ENCODE peak calls at places on chromosome 21, in six cellular contexts. G is A549, X is HepG2, M is H1, P is WTC11, N is K562. K is an unnamed sample.

GRCh38 chr21:15837603-15838002 is 107.8 kb downstream of the USP25 start:
- DNase-seq in G (no peak), X (no peak), M (no peak), P (no peak), N (no peak), K (no peak)

GRCh38 chr21:26964379-26964778 is 2.5 kb downstream of the ADAMTS5 start:
- DNase-seq in G (no peak), X (no peak), M (no peak), P (peak; percentile 56), N (no peak), K (no peak)

GRCh38 chr21:31713973-31714740 is 17.8 kb downstream of the SCAF4 start:
- DNase-seq in G (no peak), X (no peak), M (no peak), P (no peak), N (peak; percentile 81), K (no peak)

GRCh38 chr21:23963454-23963853 is 1643.8 kb downstream of the MRPL39 start:
- DNase-seq in G (no peak), X (no peak), M (no peak), P (no peak), N (no peak), K (peak; percentile 10)

GRCh38 chr21:36127250-36127904 is 7.5 kb upstream of the CBR3 start:
- DNase-seq in G (no peak), X (peak; percentile 8), M (no peak), P (no peak), N (no peak), K (no peak)

GRCh38 chr21:40254540-40255455 is 387.6 kb downstream of the PCP4 start:
- DNase-seq in G (no peak), X (no peak), M (no peak), P (no peak), N (no peak), K (no peak)

GRCh38 chr21:39132248-39132647 is 51.0 kb downstream of the PSMG1 start:
- DNase-seq in G (no peak), X (peak; percentile 83), M (no peak), P (no peak), N (no peak), K (no peak)

GRCh38 chr21:33817663-33818433 is 97.8 kb downstream of the ATP5PO start:
- DNase-seq in G (no peak), X (no peak), M (no peak), P (no peak), N (peak; percentile 72), K (no peak)

GRCh38 chr21:20647603-20648002 is 350.6 kb upstream of the NCAM2 start:
- DNase-seq in G (no peak), X (no peak), M (no peak), P (no peak), N (no peak), K (no peak)

GRCh38 chr21:35217504-35218060 is 168.5 kb upstream of the RUNX1 start:
- DNase-seq in G (peak; percentile 6), X (peak; percentile 10), M (no peak), P (no peak), N (no peak), K (no peak)

GRCh38 chr21:14321042-14321441 is 61.9 kb downstream of the HSPA13 start:
- DNase-seq in G (no peak), X (no peak), M (no peak), P (no peak), N (no peak), K (no peak)

GRCh38 chr21:26683996-26684395 is 110.9 kb upstream of the CYYR1 start:
- DNase-seq in G (no peak), X (no peak), M (no peak), P (no peak), N (no peak), K (no peak)

GRCh38 chr21:43771199-43771675 is 4.9 kb downstream of the CSTB start:
- DNase-seq in G (no peak), X (no peak), M (no peak), P (no peak), N (no peak), K (no peak)

GRCh38 chr21:40512590-40512989 is 334.4 kb downstream of the DSCAM start:
- DNase-seq in G (no peak), X (no peak), M (peak; percentile 91), P (peak; percentile 73), N (peak; percentile 48), K (no peak)

GRCh38 chr21:39385299-39386145 is 36.6 kb upstream of the HMGN1 start:
- DNase-seq in G (peak; percentile 89), X (peak; percentile 95), M (no peak), P (no peak), N (no peak), K (peak; percentile 77)

GRCh38 chr21:26447932-26448331 is 125.2 kb downstream of the CYYR1 start:
- DNase-seq in G (no peak), X (no peak), M (no peak), P (no peak), N (no peak), K (no peak)

GRCh38 chr21:38720074-38720473 is 85.7 kb upstream of the ETS2 start:
- DNase-seq in G (no peak), X (no peak), M (no peak), P (no peak), N (no peak), K (no peak)

GRCh38 chr21:15050588-15051377 is 14.0 kb downstream of the NRIP1 start:
- DNase-seq in G (no peak), X (no peak), M (peak; percentile 47), P (peak; percentile 26), N (no peak), K (no peak)

GRCh38 chr21:34166468-34166867 is 93.1 kb downstream of the MRPS6 start:
- DNase-seq in G (no peak), X (no peak), M (peak; percentile 47), P (no peak), N (peak; percentile 27), K (no peak)

GRCh38 chr21:22880573-22880972 is 1882.4 kb downstream of the NCAM2 start:
- DNase-seq in G (no peak), X (no peak), M (no peak), P (no peak), N (no peak), K (no peak)

GRCh38 chr21:39094847-39095525 is 88.3 kb downstream of the PSMG1 start:
- DNase-seq in G (peak; percentile 32), X (peak; percentile 99), M (no peak), P (no peak), N (peak; percentile 54), K (peak; percentile 12)

GRCh38 chr21:16304700-16305099 is 574.9 kb downstream of the USP25 start:
- DNase-seq in G (no peak), X (no peak), M (no peak), P (no peak), N (no peak), K (peak; percentile 41)

GRCh38 chr21:17492415-17493168 is 20.3 kb upstream of the CXADR start:
- DNase-seq in G (no peak), X (peak; percentile 21), M (no peak), P (no peak), N (no peak), K (no peak)

GRCh38 chr21:34836103-34836932 is 167.5 kb downstream of the CLIC6 start:
- DNase-seq in G (peak; percentile 60), X (peak; percentile 92), M (no peak), P (no peak), N (no peak), K (peak; percentile 98)

GRCh38 chr21:16587671-16588379 is 858.0 kb downstream of the USP25 start:
- DNase-seq in G (no peak), X (no peak), M (no peak), P (no peak), N (no peak), K (peak; percentile 75)

GRCh38 chr21:18529253-18529652 is 125.7 kb upstream of the TMPRSS15 start:
- DNase-seq in G (no peak), X (no peak), M (no peak), P (no peak), N (no peak), K (peak; percentile 91)
- TF ChIP-seq MAX in G (no peak), X (no peak), M (no peak), P (no peak), N (no peak), K (no peak)

GRCh38 chr21:42009831-42010506 is at the start of gene ZBTB21:
- DNase-seq in G (peak; percentile 79), X (peak; percentile 96), M (peak; percentile 98), P (peak; percentile 97), N (peak; percentile 100), K (peak; percentile 98)

GRCh38 chr21:42006765-42007164 is 3.4 kb downstream of the ZBTB21 start:
- DNase-seq in G (no peak), X (no peak), M (no peak), P (no peak), N (peak; percentile 20), K (no peak)

GRCh38 chr21:42010507-42011493 is 640 bp upstream of the ZBTB21 start:
- DNase-seq in G (peak; percentile 7), X (peak; percentile 20), M (no peak), P (peak; percentile 38), N (peak; percentile 57), K (peak; percentile 21)

GRCh38 chr21:42007541-42007940 is 2.6 kb downstream of the ZBTB21 start:
- DNase-seq in G (no peak), X (no peak), M (peak; percentile 8), P (no peak), N (no peak), K (no peak)

DNA sequence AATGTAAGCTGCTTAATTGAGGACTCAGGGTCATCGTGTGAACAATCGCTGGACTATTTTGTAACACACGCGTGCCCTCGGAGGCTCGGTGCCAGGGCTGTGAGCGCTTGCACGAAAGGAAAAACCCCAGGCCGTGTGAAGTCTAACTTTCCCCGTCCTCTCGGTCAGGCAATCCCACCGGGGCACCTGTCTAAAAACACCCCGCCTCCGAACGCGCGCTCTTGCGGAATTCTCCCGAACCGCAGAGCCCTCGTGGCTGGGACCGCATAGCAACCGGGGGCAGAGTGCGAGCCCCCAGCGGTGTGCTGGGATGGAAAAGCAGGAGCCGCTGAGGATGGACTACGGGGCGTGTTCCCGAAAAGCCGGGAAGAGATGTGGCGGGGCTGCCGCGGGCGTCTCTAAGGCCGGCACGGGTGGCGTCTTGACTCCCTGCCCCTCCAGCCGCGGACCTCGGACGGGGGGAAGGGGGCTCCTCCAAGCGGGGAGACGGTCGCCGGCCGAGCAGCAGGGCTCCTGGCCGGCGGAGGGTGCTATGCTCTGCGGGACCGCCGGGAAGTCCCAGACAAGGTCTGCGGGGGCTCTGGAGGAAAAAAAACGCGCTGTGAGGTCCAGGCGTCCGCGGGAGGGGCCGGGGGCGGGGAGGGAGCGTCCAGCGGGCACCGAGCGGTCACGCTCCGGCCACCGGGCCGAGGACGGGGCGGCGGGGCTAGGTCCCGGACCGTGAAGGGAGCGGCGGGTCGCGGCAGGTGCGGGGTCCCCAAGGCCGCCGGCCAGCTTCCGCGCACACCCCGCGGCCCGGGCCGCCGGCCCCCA is 936 bp downstream of the ZBTB21 start:
- DNase-seq in G (peak; percentile 6), X (peak; percentile 62), M (peak; percentile 67), P (peak; percentile 62), N (peak; percentile 67), K (peak; percentile 69)
- TF ChIP-seq JUN in G (no peak), X (no peak), M (no peak), P (peak; percentile 30), N (no peak), K (no peak)

DNA sequence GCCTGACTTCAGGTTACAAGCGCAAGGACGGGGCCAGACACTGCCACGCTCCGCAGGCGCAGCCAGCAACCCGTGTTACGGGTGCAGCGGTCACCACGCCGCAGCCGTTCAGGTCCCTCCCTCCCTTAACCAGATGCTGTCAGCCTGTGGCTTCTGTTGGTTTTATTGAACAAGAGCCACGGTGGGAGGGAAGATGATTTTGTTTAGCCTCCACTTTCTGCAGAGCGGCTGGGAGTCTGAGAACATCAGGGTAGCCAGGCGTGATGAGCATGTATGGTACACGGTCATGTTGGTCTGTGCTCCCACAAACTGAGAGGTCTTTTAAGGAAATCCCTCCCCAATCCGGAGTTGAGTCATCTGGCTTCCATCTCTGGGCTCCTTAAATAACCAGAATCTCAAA is 18.5 kb upstream of the ADARB1 start:
- DNase-seq in G (no peak), X (no peak), M (no peak), P (no peak), N (no peak), K (peak; percentile 44)
- TF ChIP-seq MAX in G (no peak), X (no peak), M (no peak), P (no peak), N (no peak), K (no peak)

GRCh38 chr21:44849616-44850130 is 23.8 kb downstream of the PTTG1IP start:
- DNase-seq in G (no peak), X (no peak), M (no peak), P (no peak), N (no peak), K (no peak)
- TF ChIP-seq JUN in G (no peak), X (no peak), M (no peak), P (no peak), N (no peak), K (no peak)